ENCODE peak calls at places on chromosomes 7 and 10, in seven cellular contexts. E is HAP-1, H is mesothelial cell of epicardium, W is skeletal muscle cell, D is GM12891, N is NCI-H1092 treated with DMSO at 0.1 percent for 48 hours, L is hepatocyte. T is an unnamed sample.
A peak's percentile ranks its signal among the peaks of the same experiment; 100 is the strongest.

GRCh38 chr7:134018321-134018720 is 108.8 kb upstream of the LRGUK start:
- DNase-seq in E (no peak), W (no peak), H (no peak), D (no peak), N (no peak), L (no peak), T (no peak)

GRCh38 chr10:30502266-30503058 is 68.5 kb downstream of the MAP3K8 start:
- DNase-seq in H (no peak), W (no peak), D (no peak), E (no peak), L (no peak), N (no peak), T (no peak)

GRCh38 chr10:17062493-17063487 is 66.8 kb downstream of the CUBN start:
- DNase-seq in L (peak; percentile 81), W (no peak), H (no peak), N (no peak), E (no peak), D (no peak), T (peak; percentile 86)

GRCh38 chr10:114768394-114768786 is 53.2 kb upstream of the FHIP2A start:
- DNase-seq in L (no peak), H (no peak), E (no peak), N (no peak), W (no peak), D (peak; percentile 9), T (no peak)

GRCh38 chr10:14184841-14185500 is 145.8 kb downstream of the FRMD4A start:
- DNase-seq in N (no peak), H (no peak), W (no peak), E (peak; percentile 20), D (peak; percentile 29), L (no peak), T (no peak)

GRCh38 chr10:46091080-46091833 is 45.2 kb upstream of the MSMB start:
- DNase-seq in W (no peak), N (no peak), L (no peak), D (no peak), H (no peak), E (no peak), T (no peak)

GRCh38 chr7:87325576-87326370 is 19.7 kb upstream of the CROT start:
- DNase-seq in E (no peak), L (no peak), H (no peak), W (no peak), N (no peak), D (no peak), T (no peak)

GRCh38 chr10:93854985-93855384 is 38.8 kb upstream of the SLC35G1 start:
- DNase-seq in W (no peak), H (no peak), L (peak; percentile 44), D (no peak), E (no peak), N (no peak), T (no peak)

GRCh38 chr7:116569737-116570136 is 44.9 kb downstream of the CAV1 start:
- DNase-seq in W (peak; percentile 90), H (no peak), E (no peak), D (no peak), N (no peak), L (no peak), T (no peak)

GRCh38 chr10:13705526-13706169 is 118.9 kb downstream of the PRPF18 start:
- DNase-seq in N (no peak), D (no peak), L (peak; percentile 21), W (no peak), E (no peak), H (no peak), T (no peak)

GRCh38 chr7:38171558-38172403 is 6.3 kb upstream of the STARD3NL start:
- DNase-seq in H (no peak), W (no peak), L (no peak), N (no peak), E (no peak), D (no peak), T (no peak)

GRCh38 chr7:116582806-116583444 is 58.1 kb downstream of the CAV1 start:
- DNase-seq in N (no peak), D (no peak), E (no peak), L (no peak), H (no peak), W (peak; percentile 72), T (no peak)

GRCh38 chr7:78993341-78993740 is 460.1 kb downstream of the MAGI2 start:
- DNase-seq in N (no peak), L (no peak), D (no peak), E (no peak), W (no peak), H (no peak), T (no peak)

GRCh38 chr10:128345331-128345730 is 219.1 kb upstream of the MKI67 start:
- DNase-seq in E (no peak), N (no peak), L (no peak), W (no peak), H (no peak), D (no peak), T (no peak)

GRCh38 chr7:23055582-23056178 is 41.8 kb upstream of the HYCC1 start:
- DNase-seq in D (peak; percentile 17), H (no peak), W (peak; percentile 31), L (peak; percentile 72), E (peak; percentile 78), N (peak; percentile 73), T (peak; percentile 64)

GRCh38 chr10:127979017-127979416 is 72.1 kb downstream of the PTPRE start:
- DNase-seq in W (no peak), D (no peak), L (no peak), E (no peak), N (no peak), H (no peak), T (no peak)

GRCh38 chr10:78371118-78371517 is 337.5 kb downstream of the RPS24 start:
- DNase-seq in L (no peak), E (no peak), W (no peak), H (no peak), D (no peak), N (no peak), T (no peak)

GRCh38 chr7:44994877-44995554 is 5.0 kb upstream of the CCM2 start:
- DNase-seq in L (no peak), E (no peak), N (no peak), W (no peak), D (no peak), H (no peak), T (no peak)

GRCh38 chr7:70040971-70041766 is 442.9 kb downstream of the AUTS2 start:
- DNase-seq in N (peak; percentile 22), W (no peak), D (no peak), H (no peak), E (peak; percentile 63), L (peak; percentile 36), T (no peak)

GRCh38 chr10:86160890-86161585 is 205.6 kb downstream of the GRID1 start:
- DNase-seq in W (no peak), N (no peak), D (no peak), E (no peak), H (no peak), L (no peak), T (no peak)

GRCh38 chr10:24849051-24849450 is 103.4 kb downstream of the PRTFDC1 start:
- DNase-seq in N (no peak), L (no peak), D (no peak), H (no peak), E (peak; percentile 81), W (no peak), T (no peak)

GRCh38 chr7:34657632-34658268 is at the start of gene NPSR1:
- DNase-seq in E (no peak), D (no peak), W (no peak), L (no peak), N (no peak), H (no peak), T (no peak)

GRCh38 chr10:24851595-24851994 is 100.8 kb downstream of the PRTFDC1 start:
- DNase-seq in W (no peak), H (no peak), N (peak; percentile 85), L (no peak), D (no peak), E (peak; percentile 90), T (no peak)

GRCh38 chr10:17742918-17743317 is 9.1 kb upstream of the TMEM236 start:
- DNase-seq in W (peak; percentile 2), H (peak; percentile 74), E (peak; percentile 39), N (peak; percentile 1), L (peak; percentile 47), D (no peak), T (peak; percentile 49)

GRCh38 chr10:12413369-12413711 is 64.0 kb downstream of the CAMK1D start:
- DNase-seq in D (no peak), H (no peak), N (no peak), E (no peak), L (no peak), W (no peak), T (no peak)

GRCh38 chr7:150382844-150383225 is 3.7 kb downstream of the ZNF775 start:
- DNase-seq in H (no peak), D (no peak), N (no peak), E (no peak), L (no peak), W (no peak), T (no peak)

GRCh38 chr7:111083423-111083822 is 7.5 kb upstream of the LRRN3 start:
- DNase-seq in N (no peak), W (peak; percentile 26), L (no peak), H (no peak), D (peak; percentile 16), E (no peak), T (no peak)

GRCh38 chr10:48838830-48839229 is 100.8 kb downstream of the LRRC18 start:
- DNase-seq in E (no peak), L (no peak), H (no peak), N (no peak), W (no peak), D (no peak), T (no peak)

GRCh38 chr10:111835562-111835961 is 348.0 kb downstream of the GPAM start:
- DNase-seq in D (no peak), H (no peak), W (peak; percentile 83), L (no peak), E (no peak), N (no peak), T (no peak)

GRCh38 chr7:26627871-26628270 is 236.5 kb downstream of the SKAP2 start:
- DNase-seq in D (no peak), H (no peak), N (peak; percentile 98), L (no peak), W (no peak), E (no peak), T (no peak)

GRCh38 chr7:142954680-142955268 is 7.4 kb downstream of the KEL start:
- DNase-seq in H (no peak), D (no peak), L (no peak), E (no peak), W (no peak), N (no peak), T (no peak)

GRCh38 chr10:11018426-11018818 is 750 bp downstream of the CELF2 start:
- DNase-seq in H (peak; percentile 38), L (peak; percentile 20), D (no peak), W (no peak), N (no peak), E (no peak), T (no peak)

GRCh38 chr10:129335942-129336341 is 131.1 kb upstream of the MGMT start:
- DNase-seq in H (no peak), L (no peak), D (no peak), W (no peak), E (no peak), N (no peak), T (no peak)

GRCh38 chr7:142815099-142815498 is 39.8 kb upstream of the EPHB6 start:
- DNase-seq in W (no peak), E (no peak), L (no peak), D (no peak), H (no peak), N (no peak), T (no peak)

GRCh38 chr7:74606101-74606908 is 51.2 kb upstream of the GTF2I start:
- DNase-seq in N (peak; percentile 31), L (peak; percentile 61), W (no peak), E (peak; percentile 10), D (peak; percentile 68), H (peak; percentile 47), T (no peak)

T was measured in HCT116.